ENCODE peak calls at places on chromosomes 3 and 15, in six cellular contexts. M is CD8-positive, alpha-beta T cell; F is A549; A is AG04450; Y is tibial artery; V is HepG2. S is an unnamed sample.

GRCh38 chr3:189144645-189145044 is 27.1 kb upstream of the TPRG1 start:
- DNase-seq in M (peak; percentile 4), F (peak; percentile 47), A (no peak), Y (no peak), V (no peak), S (no peak)

GRCh38 chr3:126515066-126515706 is 2.4 kb downstream of the UROC1 start:
- DNase-seq in M (no peak), F (no peak), A (no peak), Y (no peak), V (no peak), S (no peak)

GRCh38 chr15:31347067-31347975 is 20.7 kb downstream of the KLF13 start:
- DNase-seq in M (peak; percentile 76), F (no peak), A (no peak), Y (no peak), V (no peak), S (no peak)

GRCh38 chr15:33126559-33127290 is 67.8 kb downstream of the FMN1 start:
- DNase-seq in M (peak; percentile 57), F (peak; percentile 70), A (peak; percentile 95), Y (peak; percentile 76), V (peak; percentile 9), S (peak; percentile 24)

GRCh38 chr3:49844464-49845183 is 11.7 kb downstream of the TRAIP start:
- DNase-seq in M (no peak), F (no peak), A (no peak), Y (no peak), V (peak; percentile 89), S (no peak)

GRCh38 chr3:47890832-47891620 is 88.1 kb downstream of the DHX30 start:
- DNase-seq in M (no peak), F (no peak), A (no peak), Y (peak; percentile 62), V (no peak), S (no peak)

GRCh38 chr3:187744169-187745151 is 808 bp downstream of the BCL6 start:
- DNase-seq in M (peak; percentile 51), F (peak; percentile 20), A (no peak), Y (peak; percentile 77), V (no peak), S (no peak)

GRCh38 chr3:107699682-107700081 is 176.9 kb downstream of the BBX start:
- DNase-seq in M (no peak), F (no peak), A (no peak), Y (no peak), V (no peak), S (no peak)

GRCh38 chr15:77421370-77421700 is 647 bp downstream of the HMG20A start:
- DNase-seq in M (no peak), F (peak; percentile 31), A (no peak), Y (no peak), V (peak; percentile 15), S (no peak)

GRCh38 chr15:25247418-25248030 is 191.3 kb downstream of the UBE3A start:
- DNase-seq in M (no peak), F (no peak), A (no peak), Y (peak; percentile 33), V (no peak), S (no peak)

GRCh38 chr3:108329508-108329907 is 33.2 kb downstream of the HHLA2 start:
- DNase-seq in M (no peak), F (no peak), A (no peak), Y (no peak), V (no peak), S (no peak)

GRCh38 chr3:64073362-64073761 is 50.1 kb upstream of the PSMD6 start:
- DNase-seq in M (no peak), F (peak; percentile 39), A (no peak), Y (no peak), V (no peak), S (no peak)

DNA sequence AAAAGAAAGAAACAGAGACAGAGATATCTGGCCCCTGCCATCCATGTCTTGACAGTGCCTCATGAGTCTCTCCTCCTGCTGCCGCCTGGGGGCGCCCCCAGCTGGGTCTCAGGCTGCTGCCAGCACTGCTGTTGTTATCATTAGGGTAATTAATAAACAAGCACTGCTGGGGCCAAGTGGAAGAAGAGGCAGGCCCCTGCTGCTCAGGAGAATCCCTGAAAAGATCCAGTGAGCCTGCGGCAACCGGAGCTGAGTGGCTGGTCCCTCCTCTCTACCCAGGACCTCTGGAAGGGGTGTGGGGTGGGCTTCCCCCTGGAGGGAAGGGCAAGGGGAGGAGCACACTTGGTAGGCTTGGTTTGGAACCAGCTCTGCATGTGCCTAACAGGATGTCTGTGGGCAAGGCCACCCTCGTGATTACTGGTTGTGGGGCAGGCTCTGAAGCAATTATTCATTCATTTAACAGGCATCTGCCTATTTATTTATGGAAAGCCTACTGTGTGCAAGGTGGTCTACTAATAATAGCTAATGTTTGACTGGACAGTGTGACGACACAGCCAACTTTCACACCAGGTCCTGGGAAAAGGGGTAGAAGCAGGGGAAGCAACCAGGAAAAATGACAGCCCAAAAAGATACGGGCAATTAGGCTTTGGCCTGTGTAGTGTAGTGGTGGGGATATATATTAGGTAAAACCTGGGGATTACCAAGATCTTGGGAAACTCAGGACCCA is 1.2 kb upstream of the TYRO3 start:
- DNase-seq in M (peak; percentile 70), F (peak; percentile 57), A (peak; percentile 39), Y (no peak), V (peak; percentile 47), S (no peak)
- H3K27ac ChIP-seq in M (no peak overlapping the region), F (peak overlapping the region; percentile 81), A (no peak overlapping the region), Y (peak overlapping the region; percentile 19), V (no peak overlapping the region), S (no peak overlapping the region)

GRCh38 chr15:23690015-23690414 is 2.9 kb upstream of the NDN start:
- DNase-seq in M (no peak), F (no peak), A (no peak), Y (no peak), V (no peak), S (no peak)

GRCh38 chr15:23687143-23687470 is at the start of gene NDN:
- DNase-seq in M (no peak), F (no peak), A (no peak), Y (no peak), V (no peak), S (no peak)

GRCh38 chr15:23694592-23694991 is 7.5 kb upstream of the NDN start:
- DNase-seq in M (no peak), F (no peak), A (no peak), Y (no peak), V (no peak), S (no peak)

GRCh38 chr15:23686466-23687142 is 501 bp downstream of the NDN start:
- DNase-seq in M (no peak), F (no peak), A (no peak), Y (no peak), V (no peak), S (no peak)

DNA sequence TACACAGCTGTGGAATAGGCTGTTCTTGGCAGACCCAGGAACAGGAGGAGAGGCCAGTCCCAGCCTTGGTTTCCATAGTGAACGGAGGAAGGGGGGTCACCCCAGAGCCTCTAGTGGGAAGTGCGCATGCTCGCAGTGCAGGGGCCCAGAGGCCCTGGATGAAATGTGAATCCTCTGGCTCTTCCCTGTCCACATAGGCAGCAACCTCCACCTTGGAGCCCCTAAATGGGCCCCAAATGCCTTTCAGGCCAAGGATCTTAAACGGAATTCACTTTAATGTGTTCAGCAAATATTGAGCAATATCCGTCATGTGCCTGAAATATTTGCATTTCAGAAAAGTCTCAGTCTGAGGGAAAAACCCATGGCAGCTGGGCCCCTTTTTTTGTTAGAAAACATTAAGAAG is 3.3 kb upstream of the NDN start:
- DNase-seq in M (no peak), F (no peak), A (peak; percentile 49), Y (peak; percentile 69), V (peak; percentile 93), S (no peak)
- H3K9me3 ChIP-seq in M (no peaks in the 10 kb centered on the region), F (no peaks in the 10 kb centered on the region), A (peaks cover 12% of the 10 kb centered on the region), Y (no peaks in the 10 kb centered on the region), V (peaks cover 8% of the 10 kb centered on the region), S (no peaks in the 10 kb centered on the region)

GRCh38 chr3:194488007-194488742 is 1.4 kb upstream of the ATP13A3 start:
- DNase-seq in M (no peak), F (no peak), A (no peak), Y (no peak), V (no peak), S (no peak)

GRCh38 chr3:194485471-194485875 is 1.3 kb downstream of the ATP13A3 start:
- DNase-seq in M (no peak), F (no peak), A (no peak), Y (no peak), V (no peak), S (no peak)

GRCh38 chr3:194487289-194488006 is 646 bp upstream of the ATP13A3 start:
- DNase-seq in M (peak; percentile 7), F (no peak), A (no peak), Y (peak; percentile 87), V (no peak), S (peak; percentile 38)

GRCh38 chr3:194485876-194486539 is 794 bp downstream of the ATP13A3 start:
- DNase-seq in M (peak; percentile 34), F (no peak), A (no peak), Y (peak; percentile 74), V (no peak), S (no peak)

GRCh38 chr3:194486540-194487288 is at the start of gene ATP13A3:
- DNase-seq in M (peak; percentile 90), F (peak; percentile 84), A (peak; percentile 77), Y (peak; percentile 93), V (peak; percentile 65), S (peak; percentile 71)
- TF ChIP-seq CTCF in M (no peak), F (no peak), A (no peak), Y (no peak), V (peak; percentile 5), S (peak; percentile 3)

DNA sequence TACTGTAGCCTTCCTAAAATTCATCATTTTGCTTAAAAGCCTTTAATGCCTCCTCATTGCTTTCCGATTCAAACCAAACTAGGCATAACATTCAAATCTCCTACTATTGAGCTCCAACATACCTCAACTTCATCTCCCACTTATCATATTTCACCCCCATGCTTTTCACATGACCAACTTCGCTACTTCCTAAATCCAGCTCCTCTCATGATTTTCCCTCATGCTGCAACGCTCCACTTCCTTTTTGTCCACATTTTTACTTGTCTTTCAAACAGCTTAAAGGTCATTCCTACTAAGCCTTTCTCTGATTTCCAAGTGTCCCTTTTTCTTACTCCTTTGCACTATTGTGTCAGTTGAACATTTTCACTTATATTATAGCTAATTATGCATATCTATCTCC is 20.3 kb upstream of the ANXA2 start:
- DNase-seq in M (no peak), F (no peak), A (no peak), Y (no peak), V (no peak), S (no peak)
- H3K27ac ChIP-seq in M (no peak overlapping the region), F (no peak overlapping the region), A (no peak overlapping the region), Y (no peak overlapping the region), V (no peak overlapping the region), S (no peak overlapping the region)

DNA sequence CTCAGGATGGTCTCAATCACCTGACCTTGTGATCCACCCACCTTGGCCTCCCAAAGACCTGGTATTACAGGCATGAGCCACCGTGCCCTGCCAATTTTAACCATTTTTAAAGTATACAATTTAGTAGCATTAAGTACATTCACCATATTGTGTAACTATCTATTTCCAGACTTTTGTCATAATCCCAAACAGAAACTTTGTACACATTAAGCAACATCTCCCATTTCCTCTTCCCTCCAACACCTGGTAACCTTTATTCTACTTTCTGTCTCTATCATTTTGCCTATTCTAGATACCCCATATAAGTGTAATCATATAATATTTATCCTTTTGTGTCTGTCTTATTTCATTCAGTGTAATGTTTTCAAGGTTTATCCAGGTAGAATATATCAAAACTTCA is 8.9 kb upstream of the MYLK start:
- DNase-seq in M (no peak), F (no peak), A (no peak), Y (no peak), V (no peak), S (no peak)
- H3K9me3 ChIP-seq in M (no peaks in the 10 kb centered on the region), F (peaks cover 24% of the 10 kb centered on the region), A (peaks cover 6% of the 10 kb centered on the region), Y (peaks cover 3% of the 10 kb centered on the region), V (peaks cover 14% of the 10 kb centered on the region), S (no peaks in the 10 kb centered on the region)